ENCODE peak calls at places on chromosome 10, in eight cellular contexts. One of them, this sample, is unnamed.

GRCh38 chr10:52609071-52609470 is 163.5 kb downstream of the MBL2 start:
- DNase-seq in fibroblast of lung: no peak
- DNase-seq in DND-41: no peak
- DNase-seq in right lobe of liver: no peak
- DNase-seq in HCT116: no peak
- DNase-seq in naive thymus-derived CD4-positive, alpha-beta T cell: no peak
- DNase-seq in heart left ventricle: no peak
- DNase-seq in psoas muscle: no peak
- DNase-seq in this sample: no peak

GRCh38 chr10:5291501-5292195 is 73.1 kb upstream of the UCN3 start:
- DNase-seq in fibroblast of lung: peak; percentile 68
- DNase-seq in DND-41: peak; percentile 85
- DNase-seq in right lobe of liver: no peak
- DNase-seq in HCT116: peak; percentile 31
- DNase-seq in naive thymus-derived CD4-positive, alpha-beta T cell: peak; percentile 50
- DNase-seq in heart left ventricle: peak; percentile 58
- DNase-seq in psoas muscle: peak; percentile 68
- DNase-seq in this sample: peak; percentile 40

GRCh38 chr10:72322280-72323058 is 32.2 kb downstream of the DNAJB12 start:
- DNase-seq in fibroblast of lung: peak; percentile 33
- DNase-seq in DND-41: no peak
- DNase-seq in right lobe of liver: no peak
- DNase-seq in HCT116: peak; percentile 80
- DNase-seq in naive thymus-derived CD4-positive, alpha-beta T cell: no peak
- DNase-seq in heart left ventricle: no peak
- DNase-seq in psoas muscle: no peak
- DNase-seq in this sample: no peak

GRCh38 chr10:45411607-45411940 is 37.6 kb downstream of the ALOX5 start:
- DNase-seq in fibroblast of lung: no peak
- DNase-seq in DND-41: no peak
- DNase-seq in right lobe of liver: no peak
- DNase-seq in HCT116: no peak
- DNase-seq in naive thymus-derived CD4-positive, alpha-beta T cell: no peak
- DNase-seq in heart left ventricle: no peak
- DNase-seq in psoas muscle: no peak
- DNase-seq in this sample: no peak

GRCh38 chr10:42556931-42557330 is 81.4 kb downstream of the ZNF33B start:
- DNase-seq in fibroblast of lung: no peak
- DNase-seq in DND-41: no peak
- DNase-seq in right lobe of liver: no peak
- DNase-seq in HCT116: no peak
- DNase-seq in naive thymus-derived CD4-positive, alpha-beta T cell: no peak
- DNase-seq in heart left ventricle: no peak
- DNase-seq in psoas muscle: no peak
- DNase-seq in this sample: no peak

GRCh38 chr10:92222603-92223275 is 68.1 kb downstream of the CPEB3 start:
- DNase-seq in fibroblast of lung: peak; percentile 74
- DNase-seq in DND-41: no peak
- DNase-seq in right lobe of liver: no peak
- DNase-seq in HCT116: peak; percentile 64
- DNase-seq in naive thymus-derived CD4-positive, alpha-beta T cell: no peak
- DNase-seq in heart left ventricle: no peak
- DNase-seq in psoas muscle: no peak
- DNase-seq in this sample: no peak

GRCh38 chr10:122475581-122475980 is 14.2 kb downstream of the HTRA1 start:
- DNase-seq in fibroblast of lung: peak; percentile 69
- DNase-seq in DND-41: no peak
- DNase-seq in right lobe of liver: no peak
- DNase-seq in HCT116: no peak
- DNase-seq in naive thymus-derived CD4-positive, alpha-beta T cell: no peak
- DNase-seq in heart left ventricle: no peak
- DNase-seq in psoas muscle: no peak
- DNase-seq in this sample: no peak

GRCh38 chr10:71229726-71230655 is 17.6 kb downstream of the UNC5B start:
- DNase-seq in fibroblast of lung: no peak
- DNase-seq in DND-41: no peak
- DNase-seq in right lobe of liver: peak; percentile 57
- DNase-seq in HCT116: no peak
- DNase-seq in naive thymus-derived CD4-positive, alpha-beta T cell: no peak
- DNase-seq in heart left ventricle: no peak
- DNase-seq in psoas muscle: no peak
- DNase-seq in this sample: no peak

GRCh38 chr10:14838582-14839304 is 637 bp downstream of the HSPA14 start:
- DNase-seq in fibroblast of lung: peak; percentile 29
- DNase-seq in DND-41: peak; percentile 44
- DNase-seq in right lobe of liver: peak; percentile 70
- DNase-seq in HCT116: no peak
- DNase-seq in naive thymus-derived CD4-positive, alpha-beta T cell: peak; percentile 24
- DNase-seq in heart left ventricle: peak; percentile 41
- DNase-seq in psoas muscle: peak; percentile 37
- DNase-seq in this sample: peak; percentile 39

GRCh38 chr10:104824378-104825006 is 183.4 kb downstream of the SORCS3 start:
- DNase-seq in fibroblast of lung: peak; percentile 51
- DNase-seq in DND-41: peak; percentile 70
- DNase-seq in right lobe of liver: peak; percentile 53
- DNase-seq in HCT116: peak; percentile 22
- DNase-seq in naive thymus-derived CD4-positive, alpha-beta T cell: peak; percentile 10
- DNase-seq in heart left ventricle: peak; percentile 23
- DNase-seq in psoas muscle: no peak
- DNase-seq in this sample: peak; percentile 14

GRCh38 chr10:33240931-33241330 is 93.5 kb downstream of the NRP1 start:
- DNase-seq in fibroblast of lung: peak; percentile 79
- DNase-seq in DND-41: no peak
- DNase-seq in right lobe of liver: no peak
- DNase-seq in HCT116: no peak
- DNase-seq in naive thymus-derived CD4-positive, alpha-beta T cell: no peak
- DNase-seq in heart left ventricle: no peak
- DNase-seq in psoas muscle: no peak
- DNase-seq in this sample: no peak

GRCh38 chr10:93652857-93653256 is 40.5 kb downstream of the PDE6C start:
- DNase-seq in fibroblast of lung: peak; percentile 66
- DNase-seq in DND-41: no peak
- DNase-seq in right lobe of liver: no peak
- DNase-seq in HCT116: no peak
- DNase-seq in naive thymus-derived CD4-positive, alpha-beta T cell: no peak
- DNase-seq in heart left ventricle: no peak
- DNase-seq in psoas muscle: no peak
- DNase-seq in this sample: no peak

GRCh38 chr10:80429521-80429966 is 21.2 kb downstream of the PRXL2A start:
- DNase-seq in fibroblast of lung: no peak
- DNase-seq in DND-41: no peak
- DNase-seq in right lobe of liver: no peak
- DNase-seq in HCT116: peak; percentile 76
- DNase-seq in naive thymus-derived CD4-positive, alpha-beta T cell: no peak
- DNase-seq in heart left ventricle: no peak
- DNase-seq in psoas muscle: no peak
- DNase-seq in this sample: no peak

GRCh38 chr10:4725917-4726606 is 99.9 kb upstream of the AKR1E2 start:
- DNase-seq in fibroblast of lung: peak; percentile 94
- DNase-seq in DND-41: no peak
- DNase-seq in right lobe of liver: no peak
- DNase-seq in HCT116: peak; percentile 83
- DNase-seq in naive thymus-derived CD4-positive, alpha-beta T cell: no peak
- DNase-seq in heart left ventricle: no peak
- DNase-seq in psoas muscle: no peak
- DNase-seq in this sample: no peak

GRCh38 chr10:62511656-62512055 is 137.5 kb downstream of the ZNF365 start:
- DNase-seq in fibroblast of lung: peak; percentile 19
- DNase-seq in DND-41: no peak
- DNase-seq in right lobe of liver: no peak
- DNase-seq in HCT116: no peak
- DNase-seq in naive thymus-derived CD4-positive, alpha-beta T cell: no peak
- DNase-seq in heart left ventricle: no peak
- DNase-seq in psoas muscle: no peak
- DNase-seq in this sample: no peak

GRCh38 chr10:97000487-97001182 is 168.5 kb downstream of the LCOR start:
- DNase-seq in fibroblast of lung: no peak
- DNase-seq in DND-41: no peak
- DNase-seq in right lobe of liver: peak; percentile 82
- DNase-seq in HCT116: no peak
- DNase-seq in naive thymus-derived CD4-positive, alpha-beta T cell: no peak
- DNase-seq in heart left ventricle: no peak
- DNase-seq in psoas muscle: no peak
- DNase-seq in this sample: no peak

GRCh38 chr10:102507521-102507920 is 3.7 kb downstream of the SUFU start:
- DNase-seq in fibroblast of lung: no peak
- DNase-seq in DND-41: no peak
- DNase-seq in right lobe of liver: no peak
- DNase-seq in HCT116: no peak
- DNase-seq in naive thymus-derived CD4-positive, alpha-beta T cell: no peak
- DNase-seq in heart left ventricle: no peak
- DNase-seq in psoas muscle: no peak
- DNase-seq in this sample: no peak

GRCh38 chr10:58189269-58189668 is 78.4 kb downstream of the IPMK start:
- DNase-seq in fibroblast of lung: peak; percentile 71
- DNase-seq in DND-41: no peak
- DNase-seq in right lobe of liver: no peak
- DNase-seq in HCT116: no peak
- DNase-seq in naive thymus-derived CD4-positive, alpha-beta T cell: no peak
- DNase-seq in heart left ventricle: no peak
- DNase-seq in psoas muscle: no peak
- DNase-seq in this sample: no peak

GRCh38 chr10:7432884-7433726 is 22.3 kb upstream of the SFMBT2 start:
- DNase-seq in fibroblast of lung: no peak
- DNase-seq in DND-41: no peak
- DNase-seq in right lobe of liver: no peak
- DNase-seq in HCT116: no peak
- DNase-seq in naive thymus-derived CD4-positive, alpha-beta T cell: no peak
- DNase-seq in heart left ventricle: no peak
- DNase-seq in psoas muscle: no peak
- DNase-seq in this sample: no peak
- H3K4me3 ChIP-seq in fibroblast of lung: peak overlapping the region; percentile 26
- H3K4me3 ChIP-seq in DND-41: no peak overlapping the region
- H3K4me3 ChIP-seq in right lobe of liver: no peak overlapping the region
- H3K4me3 ChIP-seq in HCT116: no peak overlapping the region
- H3K4me3 ChIP-seq in naive thymus-derived CD4-positive, alpha-beta T cell: no peak overlapping the region
- H3K4me3 ChIP-seq in heart left ventricle: no peak overlapping the region
- H3K4me3 ChIP-seq in psoas muscle: no peak overlapping the region
- H3K4me3 ChIP-seq in this sample: no peak overlapping the region

GRCh38 chr10:69951658-69952057 is 101.0 kb upstream of the MACROH2A2 start:
- DNase-seq in fibroblast of lung: no peak
- DNase-seq in DND-41: no peak
- DNase-seq in right lobe of liver: no peak
- DNase-seq in HCT116: no peak
- DNase-seq in naive thymus-derived CD4-positive, alpha-beta T cell: no peak
- DNase-seq in heart left ventricle: no peak
- DNase-seq in psoas muscle: no peak
- DNase-seq in this sample: no peak
- H3K27ac ChIP-seq in fibroblast of lung: no peak overlapping the region
- H3K27ac ChIP-seq in DND-41: no peak overlapping the region
- H3K27ac ChIP-seq in right lobe of liver: no peak overlapping the region
- H3K27ac ChIP-seq in HCT116: no peak overlapping the region
- H3K27ac ChIP-seq in naive thymus-derived CD4-positive, alpha-beta T cell: no peak overlapping the region
- H3K27ac ChIP-seq in heart left ventricle: no peak overlapping the region
- H3K27ac ChIP-seq in psoas muscle: no peak overlapping the region
- H3K27ac ChIP-seq in this sample: no peak overlapping the region

GRCh38 chr10:6336013-6336412 is 133.3 kb downstream of the PFKFB3 start:
- DNase-seq in fibroblast of lung: no peak
- DNase-seq in DND-41: no peak
- DNase-seq in right lobe of liver: no peak
- DNase-seq in HCT116: no peak
- DNase-seq in naive thymus-derived CD4-positive, alpha-beta T cell: no peak
- DNase-seq in heart left ventricle: no peak
- DNase-seq in psoas muscle: no peak
- DNase-seq in this sample: no peak
- H3K4me3 ChIP-seq in fibroblast of lung: no peak overlapping the region
- H3K4me3 ChIP-seq in DND-41: no peak overlapping the region
- H3K4me3 ChIP-seq in right lobe of liver: no peak overlapping the region
- H3K4me3 ChIP-seq in HCT116: no peak overlapping the region
- H3K4me3 ChIP-seq in naive thymus-derived CD4-positive, alpha-beta T cell: no peak overlapping the region
- H3K4me3 ChIP-seq in heart left ventricle: no peak overlapping the region
- H3K4me3 ChIP-seq in psoas muscle: no peak overlapping the region
- H3K4me3 ChIP-seq in this sample: no peak overlapping the region

GRCh38 chr10:11086177-11086576 is 68.5 kb downstream of the CELF2 start:
- DNase-seq in fibroblast of lung: no peak
- DNase-seq in DND-41: no peak
- DNase-seq in right lobe of liver: no peak
- DNase-seq in HCT116: no peak
- DNase-seq in naive thymus-derived CD4-positive, alpha-beta T cell: no peak
- DNase-seq in heart left ventricle: peak; percentile 80
- DNase-seq in psoas muscle: no peak
- DNase-seq in this sample: peak; percentile 53

GRCh38 chr10:11082551-11082950 is 64.9 kb downstream of the CELF2 start:
- DNase-seq in fibroblast of lung: no peak
- DNase-seq in DND-41: no peak
- DNase-seq in right lobe of liver: no peak
- DNase-seq in HCT116: no peak
- DNase-seq in naive thymus-derived CD4-positive, alpha-beta T cell: no peak
- DNase-seq in heart left ventricle: no peak
- DNase-seq in psoas muscle: no peak
- DNase-seq in this sample: no peak

GRCh38 chr10:11085545-11085944 is 67.9 kb downstream of the CELF2 start:
- DNase-seq in fibroblast of lung: no peak
- DNase-seq in DND-41: no peak
- DNase-seq in right lobe of liver: no peak
- DNase-seq in HCT116: no peak
- DNase-seq in naive thymus-derived CD4-positive, alpha-beta T cell: no peak
- DNase-seq in heart left ventricle: no peak
- DNase-seq in psoas muscle: no peak
- DNase-seq in this sample: no peak

GRCh38 chr10:11081413-11081812 is 63.7 kb downstream of the CELF2 start:
- DNase-seq in fibroblast of lung: no peak
- DNase-seq in DND-41: no peak
- DNase-seq in right lobe of liver: no peak
- DNase-seq in HCT116: no peak
- DNase-seq in naive thymus-derived CD4-positive, alpha-beta T cell: no peak
- DNase-seq in heart left ventricle: no peak
- DNase-seq in psoas muscle: no peak
- DNase-seq in this sample: no peak

DNA sequence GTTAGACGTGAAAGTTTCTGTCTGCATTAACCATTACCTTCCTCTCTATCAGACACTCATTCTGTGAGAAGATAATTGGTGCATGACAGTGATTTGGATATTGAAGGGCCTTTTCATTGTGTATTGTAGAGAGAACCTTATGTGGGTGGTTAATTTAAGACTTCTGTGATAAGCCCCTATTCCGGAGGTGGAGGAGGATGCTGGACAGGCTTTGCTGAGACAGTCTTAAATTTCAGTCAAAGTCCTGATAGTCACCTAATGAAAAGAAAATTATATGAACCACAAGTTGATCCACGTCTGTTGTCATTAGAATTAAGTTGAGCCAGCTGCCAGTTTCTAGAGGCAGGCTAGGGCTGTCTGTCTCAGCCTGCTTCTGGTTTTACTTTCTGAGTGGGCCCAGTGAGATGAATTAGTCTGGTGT is 62.9 kb downstream of the CELF2 start:
- DNase-seq in fibroblast of lung: no peak
- DNase-seq in DND-41: no peak
- DNase-seq in right lobe of liver: no peak
- DNase-seq in HCT116: no peak
- DNase-seq in naive thymus-derived CD4-positive, alpha-beta T cell: no peak
- DNase-seq in heart left ventricle: no peak
- DNase-seq in psoas muscle: no peak
- DNase-seq in this sample: no peak
- H3K27ac ChIP-seq in fibroblast of lung: no peak overlapping the region
- H3K27ac ChIP-seq in DND-41: no peak overlapping the region
- H3K27ac ChIP-seq in right lobe of liver: no peak overlapping the region
- H3K27ac ChIP-seq in HCT116: no peak overlapping the region
- H3K27ac ChIP-seq in naive thymus-derived CD4-positive, alpha-beta T cell: no peak overlapping the region
- H3K27ac ChIP-seq in heart left ventricle: no peak overlapping the region
- H3K27ac ChIP-seq in psoas muscle: no peak overlapping the region
- H3K27ac ChIP-seq in this sample: peak overlapping the region; percentile 20

This sample was measured in heart right ventricle.